ENCODE peak calls at places on chromosomes 12 and 14, in five cellular contexts. S is kidney epithelial cell; G is heart right ventricle; X is CD4-positive, alpha-beta memory T cell; J is adipocyte. D is an unnamed sample.

GRCh38 chr12:130830246-130830551 is 8.9 kb downstream of the STX2 start:
- DNase-seq in J (no peak), G (no peak), S (no peak), X (no peak), D (no peak)

GRCh38 chr12:58583956-58584355 is 336.3 kb downstream of the LRIG3 start:
- DNase-seq in J (no peak), G (no peak), S (no peak), X (no peak), D (no peak)

GRCh38 chr12:47799357-47799955 is 20.2 kb downstream of the HDAC7 start:
- DNase-seq in G (peak; percentile 70), J (no peak), S (no peak), X (no peak), D (peak; percentile 91)

GRCh38 chr12:52183544-52183910 is 8.3 kb downstream of the KRT80 start:
- DNase-seq in S (no peak), G (no peak), X (no peak), J (no peak), D (no peak)

GRCh38 chr12:131473721-131474709 is 236.9 kb upstream of the SFSWAP start:
- DNase-seq in X (no peak), G (no peak), J (no peak), S (no peak), D (no peak)

GRCh38 chr12:98696036-98696646 is 51.1 kb downstream of the APAF1 start:
- DNase-seq in J (no peak), S (no peak), X (no peak), G (no peak), D (no peak)

GRCh38 chr12:19165446-19165845 is 35.9 kb downstream of the PLEKHA5 start:
- DNase-seq in G (no peak), S (no peak), X (no peak), J (no peak), D (no peak)

GRCh38 chr14:40312296-40312695 is 880.1 kb upstream of the FBXO33 start:
- DNase-seq in S (peak; percentile 23), G (no peak), X (no peak), J (no peak), D (no peak)

GRCh38 chr12:89370850-89371249 is 18.5 kb upstream of the DUSP6 start:
- DNase-seq in J (no peak), G (no peak), S (peak; percentile 74), X (no peak), D (no peak)

GRCh38 chr12:27493260-27493935 is 30.6 kb upstream of the PPFIBP1 start:
- DNase-seq in X (no peak), G (no peak), J (no peak), S (no peak), D (no peak)

GRCh38 chr12:90235642-90236041 is 527.0 kb upstream of the ATP2B1 start:
- DNase-seq in X (no peak), S (no peak), J (peak; percentile 25), G (no peak), D (no peak)

GRCh38 chr14:75757644-75758402 is 96.8 kb downstream of the TTLL5 start:
- DNase-seq in X (no peak), J (no peak), G (no peak), S (no peak), D (no peak)

GRCh38 chr12:96425321-96425720 is 25.1 kb upstream of the CDK17 start:
- DNase-seq in S (no peak), X (no peak), J (peak; percentile 80), G (no peak), D (no peak)

GRCh38 chr12:49552014-49552413 is 13.2 kb downstream of the KCNH3 start:
- DNase-seq in J (peak; percentile 13), G (peak; percentile 49), S (no peak), X (no peak), D (peak; percentile 84)

GRCh38 chr12:10669533-10669932 is 4.3 kb downstream of the STYK1 start:
- DNase-seq in G (no peak), X (no peak), J (no peak), S (no peak), D (no peak)

GRCh38 chr14:24279301-24280186 is 8.1 kb upstream of the RABGGTA start:
- DNase-seq in S (no peak), X (peak; percentile 65), G (peak; percentile 68), J (no peak), D (no peak)

GRCh38 chr14:29016050-29016900 is 249.7 kb downstream of the FOXG1 start:
- DNase-seq in G (no peak), S (no peak), J (peak; percentile 67), X (no peak), D (peak; percentile 9)

GRCh38 chr14:102545461-102546265 is 36.1 kb upstream of the ANKRD9 start:
- DNase-seq in G (no peak), S (no peak), J (peak; percentile 16), X (no peak), D (no peak)

GRCh38 chr12:125122668-125123067 is 57.4 kb downstream of the AACS start:
- DNase-seq in G (no peak), J (no peak), X (no peak), S (no peak), D (no peak)

GRCh38 chr14:103292426-103293374 is 41.3 kb upstream of the EIF5 start:
- DNase-seq in J (peak; percentile 89), S (no peak), X (peak; percentile 61), G (peak; percentile 77), D (peak; percentile 74)

GRCh38 chr12:104057771-104058197 is 6.5 kb upstream of the HCFC2 start:
- DNase-seq in S (no peak), J (peak; percentile 61), G (no peak), X (peak; percentile 28), D (no peak)

GRCh38 chr12:64088431-64089349 is 133.4 kb downstream of the KICS2 start:
- DNase-seq in J (peak; percentile 89), X (no peak), S (peak; percentile 91), G (peak; percentile 82), D (peak; percentile 25)

GRCh38 chr12:89210277-89210676 is 142.0 kb downstream of the DUSP6 start:
- DNase-seq in X (no peak), G (no peak), S (no peak), J (no peak), D (no peak)

GRCh38 chr12:79367016-79367575 is 323.7 kb downstream of the PAWR start:
- DNase-seq in S (no peak), J (no peak), G (no peak), X (no peak), D (no peak)

GRCh38 chr12:24363177-24363754 is 413.8 kb upstream of the SOX5 start:
- DNase-seq in G (no peak), X (no peak), S (no peak), J (no peak), D (no peak)

GRCh38 chr12:27610380-27610779 is 85.9 kb upstream of the REP15 start:
- DNase-seq in X (no peak), S (no peak), G (no peak), J (peak; percentile 59), D (no peak)

GRCh38 chr14:24334431-24335271 is at the start of gene ADCY4:
- DNase-seq in S (no peak), X (no peak), G (peak; percentile 70), J (peak; percentile 38), D (peak; percentile 68)

GRCh38 chr14:64880382-64881121 is 845 bp upstream of the SPTB start:
- DNase-seq in S (no peak), G (peak; percentile 35), X (peak; percentile 45), J (peak; percentile 44), D (peak; percentile 62)
- H3K27me3 ChIP-seq in S (peaks cover 36% of the 10 kb centered on the region), G (peaks cover 46% of the 10 kb centered on the region), X (peaks cover 16% of the 10 kb centered on the region), J (peaks cover 76% of the 10 kb centered on the region), D (no peaks in the 10 kb centered on the region)

GRCh38 chr14:49654511-49654910 is 19.5 kb upstream of the DNAAF2 start:
- DNase-seq in G (no peak), S (no peak), J (no peak), X (no peak), D (no peak)

DNA sequence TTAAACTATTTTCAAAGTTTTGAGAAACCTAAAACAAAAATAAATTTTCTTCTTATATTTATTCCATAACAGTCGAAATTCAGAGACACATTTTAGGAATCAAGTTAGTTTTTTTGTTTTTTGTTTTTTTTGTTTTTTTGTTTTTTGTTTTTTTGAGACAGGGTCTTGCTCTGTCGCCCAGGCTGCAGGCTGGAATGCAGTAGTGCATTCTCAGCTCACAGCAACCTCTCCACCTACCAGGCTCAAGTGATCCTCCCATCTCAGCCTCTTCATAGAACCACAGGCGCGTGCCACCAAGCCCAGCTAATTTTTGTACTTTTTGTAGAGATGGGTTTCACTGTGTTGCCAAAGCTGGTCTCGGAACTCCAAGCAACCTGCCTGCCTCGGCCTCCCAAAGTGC is 18.5 kb upstream of the DNAAF2 start:
- DNase-seq in G (no peak), S (no peak), J (no peak), X (no peak), D (no peak)
- H3K27me3 ChIP-seq in G (no peaks in the 10 kb centered on the region), S (no peaks in the 10 kb centered on the region), J (no peaks in the 10 kb centered on the region), X (no peaks in the 10 kb centered on the region), D (no peaks in the 10 kb centered on the region)

DNA sequence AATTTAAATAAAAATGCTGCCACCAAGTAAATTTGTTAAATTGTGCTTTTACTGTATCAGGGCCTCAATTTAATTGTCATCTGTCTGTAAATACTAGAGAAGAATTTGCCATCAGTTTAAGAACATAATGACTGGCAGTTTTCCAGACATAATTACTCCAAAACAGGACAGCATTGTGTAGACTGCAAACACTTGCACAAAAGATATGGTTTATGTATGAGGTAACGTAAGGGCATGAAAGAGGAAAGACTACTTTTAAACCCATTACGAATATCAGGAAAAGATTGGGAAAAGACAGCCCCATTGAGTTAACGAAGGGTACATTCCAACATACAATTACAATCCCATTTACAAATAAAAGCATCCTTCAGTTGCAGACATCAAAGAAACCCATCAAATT is 59.8 kb upstream of the KRR1 start:
- DNase-seq in S (no peak), G (no peak), J (no peak), X (no peak), D (no peak)
- H3K27me3 ChIP-seq in S (no peaks in the 10 kb centered on the region), G (no peaks in the 10 kb centered on the region), J (no peaks in the 10 kb centered on the region), X (no peaks in the 10 kb centered on the region), D (no peaks in the 10 kb centered on the region)

GRCh38 chr14:60721331-60722162 is 2.6 kb downstream of the SIX4 start:
- DNase-seq in G (peak; percentile 6), X (peak; percentile 18), S (no peak), J (peak; percentile 84), D (peak; percentile 87)

GRCh38 chr14:60720391-60720790 is 3.8 kb downstream of the SIX4 start:
- DNase-seq in X (no peak), J (no peak), S (no peak), G (no peak), D (no peak)

GRCh38 chr14:60722836-60723217 is 1.3 kb downstream of the SIX4 start:
- DNase-seq in G (no peak), J (peak; percentile 51), X (no peak), S (no peak), D (no peak)

GRCh38 chr14:60722163-60722835 is 1.9 kb downstream of the SIX4 start:
- DNase-seq in J (peak; percentile 87), G (no peak), X (peak; percentile 17), S (no peak), D (peak; percentile 69)

GRCh38 chr14:60720962-60721330 is 3.2 kb downstream of the SIX4 start:
- DNase-seq in J (no peak), S (no peak), X (no peak), G (no peak), D (no peak)
- H3K27me3 ChIP-seq in J (no peaks in the 10 kb centered on the region), S (no peaks in the 10 kb centered on the region), X (peaks cover 31% of the 10 kb centered on the region), G (peaks cover 40% of the 10 kb centered on the region), D (no peaks in the 10 kb centered on the region)

GRCh38 chr14:94558842-94559241 is 2.4 kb upstream of the SERPINA4 start:
- DNase-seq in G (no peak), X (no peak), J (no peak), S (no peak), D (no peak)
- H3K27me3 ChIP-seq in G (peaks cover 5% of the 10 kb centered on the region), X (no peaks in the 10 kb centered on the region), J (peaks cover 25% of the 10 kb centered on the region), S (no peaks in the 10 kb centered on the region), D (no peaks in the 10 kb centered on the region)